ENCODE peak calls at places on chromosomes 5 and 9, in seven cellular contexts. E is colonic mucosa, W is mesendoderm, N is mammary epithelial cell, K is DND-41, J is neuronal stem cell, F is HCT116. B is an unnamed sample.

GRCh38 chr5:10286552-10287227 is 21.0 kb downstream of the CMBL start:
- DNase-seq in E (no peak), W (no peak), N (no peak), K (no peak), J (no peak), F (no peak), B (no peak)

GRCh38 chr5:84673785-84674184 is 289.1 kb upstream of the EDIL3 start:
- DNase-seq in E (no peak), W (no peak), N (no peak), K (no peak), J (no peak), F (no peak), B (no peak)

GRCh38 chr5:71703941-71704340 is 15.1 kb upstream of the CARTPT start:
- DNase-seq in E (no peak), W (peak), N (no peak), K (no peak), J (peak), F (no peak), B (no peak)

GRCh38 chr5:124948754-124949275 is 202.4 kb upstream of the ZNF608 start:
- DNase-seq in E (no peak), W (no peak), N (peak), K (no peak), J (no peak), F (no peak), B (no peak)

GRCh38 chr9:111955048-111955447 is 58.4 kb downstream of the UGCG start:
- DNase-seq in E (no peak), W (no peak), N (no peak), K (no peak), J (no peak), F (no peak), B (no peak)

GRCh38 chr5:96384353-96384752 is 48.7 kb downstream of the PCSK1 start:
- DNase-seq in E (no peak), W (peak), N (peak), K (no peak), J (no peak), F (peak), B (no peak)

GRCh38 chr9:16092627-16093091 is 539.8 kb downstream of the CCDC171 start:
- DNase-seq in E (no peak), W (no peak), N (no peak), K (peak), J (no peak), F (no peak), B (no peak)

GRCh38 chr9:136567651-136568287 is 21.9 kb upstream of the NOTCH1 start:
- DNase-seq in E (no peak), W (peak), N (peak), K (no peak), J (no peak), F (peak), B (peak)

GRCh38 chr9:126376311-126376902 is 49.8 kb downstream of the MVB12B start:
- DNase-seq in E (peak), W (peak), N (no peak), K (peak), J (peak), F (no peak), B (peak)

DNA sequence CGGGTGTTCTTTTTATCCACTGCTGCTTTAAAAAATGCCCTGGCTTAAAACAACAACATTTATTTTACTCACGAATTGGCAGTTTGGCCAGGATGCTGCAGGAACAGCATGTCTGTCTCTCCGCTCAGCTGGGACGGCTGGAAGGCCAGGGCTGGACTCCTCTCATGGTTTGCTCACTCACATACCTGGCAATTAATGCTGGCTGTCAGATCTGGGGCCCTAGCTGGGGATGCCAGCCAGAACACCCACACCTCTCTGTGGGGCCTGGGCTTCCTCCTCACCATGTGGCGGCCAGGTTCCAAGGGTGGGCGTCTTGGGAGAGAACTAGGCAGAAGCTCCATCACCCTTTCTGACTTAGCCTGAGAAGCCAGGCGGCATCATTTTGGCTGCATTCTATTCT is 189.1 kb upstream of the IL12B start:
- DNase-seq in E (no peak), W (no peak), N (no peak), K (no peak), J (no peak), F (no peak), B (no peak)
- H3K4me3 ChIP-seq in E (no peak), W (no peak), N (no peak), K (no peak), J (no peak), F (no peak), B (no peak)

DNA sequence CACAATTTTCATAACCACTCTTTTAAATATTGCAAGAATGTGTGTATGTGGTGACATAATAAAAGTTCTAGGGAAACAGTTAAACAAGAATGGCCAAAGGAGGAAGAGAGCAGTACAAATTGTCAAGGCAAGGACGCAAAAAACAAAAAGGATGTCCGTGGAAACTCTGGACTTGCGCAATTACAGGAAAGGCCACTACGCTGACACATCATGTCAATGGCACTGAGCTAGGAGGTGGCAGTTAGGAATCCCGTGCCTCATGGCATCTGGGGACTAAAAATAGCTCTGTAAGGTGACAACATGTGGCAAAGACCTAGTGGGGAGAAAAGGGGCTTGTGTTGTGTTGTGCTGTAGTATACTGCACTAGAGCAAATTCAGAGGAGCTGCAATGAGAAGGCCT is 123.9 kb upstream of the STC2 start:
- DNase-seq in E (no peak), W (peak), N (peak), K (no peak), J (no peak), F (peak), B (no peak)
- H3K9ac ChIP-seq in E (no peak), W (no peak), N (no peak), K (no peak), J (no peak), F (peak), B (no peak)

DNA sequence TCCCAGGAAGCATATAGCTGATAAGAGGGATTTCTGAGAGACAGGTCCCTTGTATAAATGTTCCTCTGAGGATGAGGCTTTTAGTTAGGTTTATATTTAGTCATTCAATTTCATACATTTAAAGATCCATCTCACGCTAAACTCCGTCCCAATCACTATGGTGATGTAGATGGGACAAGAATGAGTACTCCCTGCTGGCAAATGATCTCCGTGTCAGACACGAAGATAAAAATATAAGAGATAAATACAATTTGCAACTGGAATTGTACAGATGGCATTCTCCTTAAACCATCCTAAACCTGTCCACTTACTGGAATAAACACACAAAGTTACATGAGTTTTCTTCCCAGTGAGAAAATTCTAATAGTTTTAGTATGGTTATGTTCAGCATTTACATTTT is 233.0 kb downstream of the PRR16 start:
- DNase-seq in E (no peak), W (no peak), N (no peak), K (no peak), J (no peak), F (no peak), B (no peak)
- H3K4me3 ChIP-seq in E (no peak), W (no peak), N (no peak), K (no peak), J (no peak), F (no peak), B (no peak)

GRCh38 chr5:107428303-107428761 is 242.4 kb downstream of the EFNA5 start:
- DNase-seq in E (no peak), W (no peak), N (peak), K (no peak), J (no peak), F (no peak), B (no peak)

GRCh38 chr5:107425541-107426031 is 245.2 kb downstream of the EFNA5 start:
- DNase-seq in E (no peak), W (peak), N (peak), K (no peak), J (no peak), F (peak), B (no peak)

GRCh38 chr5:107424461-107424860 is 246.3 kb downstream of the EFNA5 start:
- DNase-seq in E (no peak), W (peak), N (no peak), K (no peak), J (no peak), F (no peak), B (no peak)

GRCh38 chr5:107422494-107422893 is 248.2 kb downstream of the EFNA5 start:
- DNase-seq in E (no peak), W (peak), N (no peak), K (no peak), J (no peak), F (no peak), B (no peak)

DNA sequence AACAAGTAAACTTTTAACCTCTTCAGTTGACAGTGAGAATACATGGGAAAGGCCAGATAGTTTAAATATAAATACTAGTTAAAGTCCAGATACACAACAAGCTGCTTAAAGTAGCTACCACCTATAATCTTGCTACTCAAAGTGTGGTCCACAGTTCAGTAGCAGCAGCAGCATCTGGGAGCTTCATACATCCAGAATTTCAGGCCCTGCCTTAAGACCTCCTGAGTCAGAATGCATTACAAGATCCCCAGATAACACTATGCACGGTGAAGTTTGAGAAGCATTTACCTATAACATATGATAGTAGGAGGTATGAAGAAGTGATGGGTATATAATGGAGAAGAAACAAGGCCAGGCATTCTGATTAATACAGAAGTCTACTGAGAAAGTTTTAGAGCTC is 244.5 kb downstream of the EFNA5 start:
- DNase-seq in E (no peak), W (no peak), N (peak), K (no peak), J (no peak), F (no peak), B (no peak)
- H3K9ac ChIP-seq in E (no peak), W (no peak), N (no peak), K (no peak), J (no peak), F (no peak), B (no peak)

B was measured in endodermal cell.